ENCODE peak calls at places on chromosomes 3 and 15, in ten cellular contexts. V, J, W, G, U, F, X, R, N and D are unnamed samples.

GRCh38 chr3:122258757-122259371 is 66.2 kb upstream of the CSTA start:
- DNase-seq in V (peak), J (peak), W (peak), G (peak), U (peak), F (no peak), X (peak), R (peak), N (peak), D (no peak)

GRCh38 chr3:129021140-129021551 is 20.0 kb downstream of the EFCC1 start:
- DNase-seq in V (no peak), J (no peak), W (peak), G (peak), U (peak), F (no peak), X (no peak), R (no peak), N (no peak), D (no peak)

GRCh38 chr15:65828566-65828965 is 36.5 kb upstream of the DENND4A start:
- DNase-seq in V (no peak), J (no peak), W (no peak), G (no peak), U (no peak), F (no peak), X (no peak), R (no peak), N (no peak), D (no peak)

GRCh38 chr15:37134699-37135131 is 34.4 kb upstream of the MEIS2 start:
- DNase-seq in V (no peak), J (no peak), W (no peak), G (peak), U (no peak), F (no peak), X (peak), R (no peak), N (no peak), D (no peak)

GRCh38 chr3:14204605-14205284 is 26.1 kb downstream of the LSM3 start:
- DNase-seq in V (no peak), J (no peak), W (no peak), G (peak), U (peak), F (no peak), X (peak), R (no peak), N (no peak), D (no peak)

GRCh38 chr3:149134560-149134959 is 5.1 kb downstream of the HPS3 start:
- DNase-seq in V (no peak), J (no peak), W (no peak), G (peak), U (peak), F (no peak), X (peak), R (no peak), N (no peak), D (no peak)

GRCh38 chr3:178267158-178267838 is 268.9 kb upstream of the KCNMB2 start:
- DNase-seq in V (no peak), J (no peak), W (no peak), G (no peak), U (no peak), F (no peak), X (no peak), R (no peak), N (no peak), D (no peak)

GRCh38 chr15:68187559-68187958 is 17.6 kb downstream of the CALML4 start:
- DNase-seq in V (no peak), J (no peak), W (peak), G (peak), U (peak), F (peak), X (peak), R (no peak), N (peak), D (no peak)

GRCh38 chr3:69385723-69386483 is at the start of gene FRMD4B:
- DNase-seq in V (peak), J (peak), W (no peak), G (peak), U (no peak), F (no peak), X (peak), R (no peak), N (peak), D (peak)

GRCh38 chr15:90174140-90174891 is 26.8 kb upstream of the SEMA4B start:
- DNase-seq in V (peak), J (no peak), W (no peak), G (peak), U (no peak), F (no peak), X (peak), R (no peak), N (peak), D (no peak)

GRCh38 chr15:70475921-70476320 is 287.4 kb downstream of the UACA start:
- DNase-seq in V (no peak), J (no peak), W (no peak), G (no peak), U (no peak), F (no peak), X (no peak), R (no peak), N (no peak), D (no peak)

GRCh38 chr15:61834076-61834697 is 226.1 kb downstream of the VPS13C start:
- DNase-seq in V (peak), J (peak), W (peak), G (peak), U (peak), F (peak), X (peak), R (no peak), N (peak), D (peak)

GRCh38 chr3:101780661-101781060 is 1.6 kb downstream of the NXPE3 start:
- DNase-seq in V (peak), J (no peak), W (no peak), G (peak), U (peak), F (peak), X (peak), R (no peak), N (no peak), D (no peak)

GRCh38 chr3:150414273-150414672 is 6.2 kb downstream of the TSC22D2 start:
- DNase-seq in V (peak), J (no peak), W (no peak), G (peak), U (peak), F (no peak), X (no peak), R (no peak), N (no peak), D (no peak)

GRCh38 chr3:52245322-52246263 is at the start of gene PPM1M:
- DNase-seq in V (no peak), J (peak), W (no peak), G (peak), U (peak), F (no peak), X (no peak), R (no peak), N (peak), D (peak)

GRCh38 chr3:65979731-65980130 is 59.0 kb downstream of the MAGI1 start:
- DNase-seq in V (no peak), J (no peak), W (peak), G (peak), U (peak), F (peak), X (no peak), R (no peak), N (no peak), D (no peak)

GRCh38 chr3:45701167-45701867 is 12.1 kb downstream of the SACM1L start:
- DNase-seq in V (no peak), J (peak), W (no peak), G (no peak), U (no peak), F (no peak), X (no peak), R (no peak), N (no peak), D (no peak)

GRCh38 chr15:90095521-90095959 is 6.7 kb downstream of the IDH2 start:
- DNase-seq in V (no peak), J (peak), W (no peak), G (no peak), U (no peak), F (no peak), X (peak), R (no peak), N (peak), D (no peak)

GRCh38 chr3:63654931-63655330 is 2.5 kb downstream of the SNTN start:
- DNase-seq in V (no peak), J (no peak), W (no peak), G (peak), U (peak), F (no peak), X (no peak), R (no peak), N (no peak), D (no peak)

GRCh38 chr3:33439421-33440327 is 531 bp downstream of the UBP1 start:
- DNase-seq in V (peak), J (no peak), W (no peak), G (peak), U (peak), F (no peak), X (peak), R (peak), N (peak), D (peak)
- TF ChIP-seq CTCF in V (no peak), J (no peak), W (no peak), G (no peak), U (no peak), F (peak), X (no peak), R (peak), N (peak), D (peak)

GRCh38 chr15:74383695-74384565 is 16.5 kb upstream of the CYP11A1 start:
- DNase-seq in V (no peak), J (no peak), W (no peak), G (peak), U (no peak), F (no peak), X (no peak), R (no peak), N (peak), D (no peak)
- TF ChIP-seq CTCF in V (no peak), J (no peak), W (no peak), G (no peak), U (no peak), F (no peak), X (no peak), R (no peak), N (no peak), D (no peak)

DNA sequence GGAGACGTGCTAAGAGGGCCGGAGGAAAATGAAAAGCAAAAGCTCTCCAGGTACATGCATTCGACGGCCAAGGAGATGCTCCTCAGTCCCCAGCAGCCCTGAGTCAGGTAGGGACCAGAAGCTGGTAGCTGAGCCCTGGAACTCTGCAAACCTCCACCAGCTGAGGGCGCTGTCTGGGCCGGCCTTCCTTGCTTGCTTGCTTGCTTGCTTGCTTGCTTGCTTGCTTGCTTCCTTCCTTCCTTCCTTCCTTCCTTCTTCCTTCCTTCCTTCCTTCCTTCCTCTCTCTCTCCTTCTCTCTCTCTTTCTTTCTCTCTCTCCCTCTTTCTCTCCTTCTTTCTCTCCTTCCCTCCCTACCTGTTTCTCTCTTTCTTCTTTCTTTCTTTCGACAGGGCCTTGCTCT is 94.6 kb upstream of the RASGRF1 start:
- DNase-seq in V (no peak), J (peak), W (no peak), G (no peak), U (no peak), F (no peak), X (no peak), R (no peak), N (no peak), D (no peak)
- TF ChIP-seq CTCF in V (no peak), J (no peak), W (peak), G (peak), U (peak), F (peak), X (no peak), R (no peak), N (no peak), D (no peak)

DNA sequence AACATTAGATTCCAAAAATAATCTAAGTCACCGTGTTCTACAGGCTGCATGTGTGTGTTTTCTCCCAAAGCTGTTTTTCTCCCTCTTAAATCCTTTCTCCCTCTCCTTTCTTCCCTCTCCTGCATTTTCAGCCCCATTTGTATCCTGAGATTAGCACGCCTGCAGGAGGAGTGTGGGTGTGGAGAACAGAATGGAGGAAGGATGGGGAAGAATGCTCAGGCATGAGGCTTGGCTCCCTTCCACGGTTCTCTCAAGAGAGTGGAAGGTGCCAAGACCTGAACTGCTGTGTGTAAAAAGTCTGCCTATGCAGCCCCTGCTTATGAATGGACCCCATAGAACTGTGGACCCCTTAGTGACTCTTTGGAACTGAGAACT is 285.6 kb upstream of the ROPN1 start:
- DNase-seq in V (peak), J (no peak), W (no peak), G (peak), U (no peak), F (no peak), X (peak), R (no peak), N (no peak), D (no peak)
- TF ChIP-seq CTCF in V (no peak), J (no peak), W (no peak), G (peak), U (no peak), F (peak), X (no peak), R (no peak), N (no peak), D (no peak)

DNA sequence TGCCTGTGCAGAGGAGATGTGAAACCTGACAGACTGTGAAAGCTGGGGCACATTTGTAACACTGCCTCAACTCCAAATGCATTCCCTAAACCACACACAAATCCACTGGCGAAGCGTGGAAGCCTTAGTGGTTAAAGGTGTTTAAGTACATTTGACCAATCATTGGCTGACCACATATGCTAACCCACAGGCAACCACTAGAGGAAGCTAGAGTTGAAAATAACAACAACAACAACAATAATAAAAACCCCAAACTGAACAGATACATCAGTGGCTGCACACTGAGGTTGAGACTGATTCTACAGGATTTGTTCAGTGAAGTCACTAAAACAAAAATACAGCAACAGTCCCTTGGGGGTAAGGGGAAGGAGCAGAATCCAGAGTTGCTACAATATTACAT is 129.7 kb downstream of the TJP1 start:
- DNase-seq in V (no peak), J (no peak), W (no peak), G (peak), U (no peak), F (no peak), X (no peak), R (no peak), N (no peak), D (no peak)
- TF ChIP-seq CTCF in V (peak), J (no peak), W (peak), G (peak), U (peak), F (peak), X (peak), R (no peak), N (no peak), D (no peak)